ENCODE peak calls at places on chromosomes 6 and 20, in five cellular contexts. A, R, W, Q and S are unnamed samples.
A peak's percentile ranks its signal among the peaks of the same experiment; 100 is the strongest.

GRCh38 chr6:106286746-106287145 is 38.8 kb downstream of the ATG5 start:
- DNase-seq in W (no peak), Q (no peak), A (no peak), R (no peak), S (no peak)

GRCh38 chr20:59147197-59147596 is 16.4 kb upstream of the ZNF831 start:
- DNase-seq in W (no peak), R (no peak), A (no peak), Q (peak; percentile 49), S (no peak)

GRCh38 chr20:16123623-16124022 is 449.6 kb downstream of the KIF16B start:
- DNase-seq in W (no peak), R (no peak), A (no peak), Q (no peak), S (no peak)

GRCh38 chr6:3584611-3585010 is 127.8 kb upstream of the SLC22A23 start:
- DNase-seq in R (no peak), A (no peak), Q (no peak), W (no peak), S (no peak)

GRCh38 chr20:25372584-25373336 is 17.9 kb downstream of the ABHD12 start:
- DNase-seq in W (no peak), Q (no peak), R (no peak), A (no peak), S (no peak)

GRCh38 chr6:3377536-3378397 is 79.1 kb downstream of the SLC22A23 start:
- DNase-seq in Q (no peak), A (peak; percentile 69), W (no peak), R (no peak), S (no peak)

GRCh38 chr6:161407581-161407980 is 133.7 kb upstream of the AGPAT4 start:
- DNase-seq in R (no peak), A (no peak), Q (no peak), W (no peak), S (no peak)

GRCh38 chr6:38169826-38170526 is 350.4 kb downstream of the ZFAND3 start:
- DNase-seq in A (no peak), W (no peak), Q (no peak), R (no peak), S (no peak)

GRCh38 chr6:96520851-96521115 is 823 bp upstream of the UFL1 start:
- DNase-seq in R (no peak), Q (no peak), W (no peak), A (no peak), S (no peak)

GRCh38 chr6:132314432-132314831 is 86.8 kb downstream of the MOXD1 start:
- DNase-seq in Q (no peak), R (no peak), A (no peak), W (no peak), S (no peak)

GRCh38 chr6:147201885-147202515 is 2.2 kb upstream of the STXBP5 start:
- DNase-seq in A (peak; percentile 17), R (no peak), W (no peak), Q (peak; percentile 49), S (no peak)

GRCh38 chr6:23663652-23664051 is 462.4 kb upstream of the NRSN1 start:
- DNase-seq in W (no peak), Q (no peak), R (no peak), A (no peak), S (no peak)

GRCh38 chr6:56949925-56950495 is 4.9 kb upstream of the BEND6 start:
- DNase-seq in W (no peak), R (no peak), Q (no peak), A (no peak), S (no peak)

GRCh38 chr6:89951574-89952360 is 57.5 kb downstream of the GJA10 start:
- DNase-seq in A (no peak), R (no peak), Q (no peak), W (no peak), S (no peak)

GRCh38 chr6:158686791-158687381 is 37.0 kb downstream of the SYTL3 start:
- DNase-seq in Q (peak; percentile 61), W (no peak), R (no peak), A (no peak), S (no peak)

GRCh38 chr6:85435872-85436271 is 14.0 kb upstream of the NT5E start:
- DNase-seq in Q (no peak), A (no peak), R (no peak), W (no peak), S (no peak)

GRCh38 chr6:73631849-73632248 is 21.9 kb downstream of the SLC17A5 start:
- DNase-seq in A (no peak), Q (no peak), R (no peak), W (no peak), S (no peak)

GRCh38 chr20:2164966-2165365 is 63.3 kb downstream of the STK35 start:
- DNase-seq in Q (no peak), W (no peak), R (no peak), A (no peak), S (no peak)

GRCh38 chr20:57804470-57805250 is 94.8 kb upstream of the PMEPA1 start:
- DNase-seq in A (no peak), R (no peak), Q (no peak), W (no peak), S (no peak)
- H3K27me3 ChIP-seq in A (no peaks in the 10 kb centered on the region), R (peaks cover 16% of the 10 kb centered on the region), Q (no peaks in the 10 kb centered on the region), W (no peaks in the 10 kb centered on the region), S (no peaks in the 10 kb centered on the region)

DNA sequence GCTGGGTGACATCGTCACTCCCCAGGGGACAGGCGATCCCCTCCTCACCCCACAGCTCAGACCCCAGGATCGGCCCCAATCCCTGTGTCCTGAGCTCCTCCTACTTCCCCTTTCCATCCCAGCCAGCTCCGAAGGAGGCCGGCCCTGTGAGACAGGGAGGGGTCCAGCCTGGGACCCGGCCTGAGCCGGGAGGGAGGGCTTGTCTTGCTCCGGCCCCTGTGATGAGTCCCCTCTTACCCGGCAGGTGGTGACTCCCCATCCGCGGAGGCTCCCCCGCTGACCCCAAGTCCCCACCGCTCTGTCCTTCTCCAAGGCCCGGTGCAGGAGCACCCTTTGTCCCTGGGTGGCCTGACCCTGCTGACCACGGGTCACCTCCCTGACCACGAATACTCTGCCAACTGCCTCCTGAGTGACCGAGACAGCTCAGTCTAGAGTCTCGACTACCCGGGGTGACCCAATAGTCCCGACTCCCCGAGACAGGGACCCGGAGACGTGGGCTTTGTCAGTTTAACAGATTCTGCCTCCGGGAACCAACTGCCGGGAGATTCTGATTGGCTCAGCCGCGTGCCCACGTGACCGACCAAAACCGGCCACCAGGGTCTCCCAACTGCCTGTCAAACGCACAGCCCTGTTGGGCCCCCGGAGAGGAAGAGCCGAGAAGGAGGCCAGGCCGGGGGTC is 187.4 kb upstream of the PROKR2 start:
- DNase-seq in R (no peak), W (peak; percentile 76), A (no peak), Q (no peak), S (peak; percentile 70)
- TF ChIP-seq CTCF in R (no peak), W (no peak), A (no peak), Q (no peak), S (no peak)

GRCh38 chr6:28207244-28208179 is 17.6 kb upstream of the ZSCAN9 start:
- DNase-seq in W (peak; percentile 29), Q (no peak), A (no peak), R (no peak), S (no peak)

GRCh38 chr6:28205879-28206278 is 19.2 kb upstream of the ZSCAN9 start:
- DNase-seq in R (no peak), Q (no peak), W (no peak), A (no peak), S (no peak)

GRCh38 chr6:28209753-28210535 is 15.1 kb upstream of the ZSCAN9 start:
- DNase-seq in Q (no peak), A (no peak), W (no peak), R (no peak), S (no peak)

GRCh38 chr6:28206527-28207243 is 18.4 kb upstream of the ZSCAN9 start:
- DNase-seq in Q (no peak), A (no peak), R (no peak), W (no peak), S (no peak)

GRCh38 chr6:28208180-28208659 is 16.9 kb upstream of the ZSCAN9 start:
- DNase-seq in R (no peak), W (no peak), Q (no peak), A (no peak), S (no peak)
- H3K27me3 ChIP-seq in R (peaks cover 100% of the 10 kb centered on the region), W (peaks cover 100% of the 10 kb centered on the region), Q (peaks cover 59% of the 10 kb centered on the region), A (peaks cover 16% of the 10 kb centered on the region), S (peaks cover 23% of the 10 kb centered on the region)

GRCh38 chr20:51378171-51378928 is 164.2 kb downstream of the NFATC2 start:
- DNase-seq in R (no peak), A (no peak), W (no peak), Q (no peak), S (no peak)
- TF ChIP-seq CTCF in R (no peak), A (no peak), W (no peak), Q (no peak), S (no peak)

DNA sequence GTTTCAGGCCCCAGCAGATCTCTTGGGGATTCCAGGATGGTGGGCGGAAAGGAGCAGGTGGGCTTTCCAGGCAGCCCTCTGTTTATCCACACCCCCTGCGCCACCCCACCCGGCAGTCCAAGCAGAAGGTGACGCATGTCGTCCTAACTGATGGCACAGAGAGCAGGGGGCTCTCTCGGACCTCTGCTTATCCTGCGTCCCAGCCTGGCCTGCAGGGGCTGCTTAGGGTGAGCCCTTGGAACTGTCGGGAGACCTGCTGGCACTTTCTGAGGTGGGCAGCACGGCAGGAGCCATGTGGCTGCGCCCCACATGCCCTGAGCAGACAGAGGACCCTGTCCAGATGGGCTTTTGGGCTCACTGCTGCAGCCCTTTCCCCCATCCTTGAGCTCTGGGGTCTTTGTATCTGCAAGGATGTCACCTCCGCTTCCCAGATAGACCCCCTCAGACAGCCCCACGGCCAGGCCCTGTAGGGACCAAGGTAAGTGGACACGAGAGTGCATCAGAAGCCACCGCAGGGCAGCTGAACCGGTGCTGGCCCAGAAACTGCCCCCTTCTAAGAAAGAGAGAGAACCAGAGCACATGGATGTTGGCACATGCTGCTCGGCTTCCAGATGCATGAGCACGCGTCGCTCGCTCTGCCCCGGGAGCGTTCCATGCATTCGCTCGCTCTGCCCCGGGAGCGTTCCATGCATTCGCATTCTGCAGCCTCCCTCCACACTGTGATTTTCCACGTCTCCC is 246.8 kb downstream of the TAF4 start:
- DNase-seq in R (no peak), A (no peak), Q (no peak), W (no peak), S (no peak)
- H3K27me3 ChIP-seq in R (no peaks in the 10 kb centered on the region), A (peaks cover 94% of the 10 kb centered on the region), Q (no peaks in the 10 kb centered on the region), W (no peaks in the 10 kb centered on the region), S (no peaks in the 10 kb centered on the region)

DNA sequence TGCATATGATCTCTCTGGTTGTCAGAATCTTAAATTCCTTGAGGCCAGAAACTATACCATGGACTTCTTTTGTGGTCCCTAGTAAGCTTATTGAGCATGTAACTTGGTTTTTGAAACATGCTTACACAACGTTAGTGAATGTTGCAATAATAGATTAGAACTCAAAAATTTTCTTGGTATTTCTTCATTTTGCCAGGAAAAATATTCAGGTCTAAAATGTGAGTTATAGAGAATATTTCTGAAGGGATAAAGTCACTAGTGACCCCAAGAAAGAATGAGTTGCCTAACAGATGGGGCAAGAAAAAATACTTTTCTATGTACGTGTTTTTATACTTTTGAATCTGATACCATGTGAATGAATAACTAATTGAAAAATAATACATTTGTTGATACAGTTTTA is 195.4 kb downstream of the TFAP2A start:
- DNase-seq in Q (no peak), A (no peak), W (no peak), R (no peak), S (no peak)
- TF ChIP-seq CTCF in Q (no peak), A (no peak), W (no peak), R (no peak), S (no peak)